ENCODE peak calls at places on chromosomes 5 and 9, in eight cellular contexts. R is stromal cell of bone marrow; A is smooth muscle cell of the brain vasculature; O is SW480; P is CD4-positive, CD25-positive, alpha-beta regulatory T cell; V is SHP77 treated with DMSO at 0.1 percent for 48 hours; E is NCI-H345; Y is NCI-H1105 treated with DMSO at 0.1 percent for 48 hours. C is an unnamed sample.

GRCh38 chr5:137621306-137621705 is 114.6 kb downstream of the KLHL3 start:
- DNase-seq in R (no peak), A (no peak), O (no peak), P (no peak), V (no peak), E (no peak), Y (no peak), C (no peak)

GRCh38 chr9:133141833-133142594 is 21.0 kb upstream of the RALGDS start:
- DNase-seq in R (no peak), A (no peak), O (no peak), P (peak), V (no peak), E (no peak), Y (no peak), C (peak)

GRCh38 chr9:82130331-82131042 is 141.9 kb downstream of the SPATA31D1 start:
- DNase-seq in R (no peak), A (no peak), O (no peak), P (no peak), V (no peak), E (no peak), Y (no peak), C (no peak)

GRCh38 chr5:161342886-161343285 is 203.6 kb downstream of the GABRB2 start:
- DNase-seq in R (no peak), A (no peak), O (no peak), P (no peak), V (no peak), E (no peak), Y (no peak), C (no peak)

GRCh38 chr5:138180183-138180782 is 1.4 kb downstream of the KIF20A start:
- DNase-seq in R (peak), A (no peak), O (peak), P (peak), V (peak), E (peak), Y (peak), C (no peak)

GRCh38 chr5:398475-399295 is 44.3 kb upstream of the EXOC3 start:
- DNase-seq in R (no peak), A (no peak), O (peak), P (peak), V (no peak), E (peak), Y (no peak), C (no peak)

GRCh38 chr5:40171971-40172370 is 507.7 kb upstream of the PTGER4 start:
- DNase-seq in R (peak), A (no peak), O (no peak), P (no peak), V (no peak), E (no peak), Y (no peak), C (no peak)

GRCh38 chr9:114034176-114034575 is 43.9 kb downstream of the AMBP start:
- DNase-seq in R (no peak), A (no peak), O (no peak), P (no peak), V (no peak), E (no peak), Y (no peak), C (no peak)

GRCh38 chr5:9667906-9668305 is 37.8 kb upstream of the TAS2R1 start:
- DNase-seq in R (no peak), A (no peak), O (no peak), P (no peak), V (no peak), E (no peak), Y (no peak), C (no peak)

GRCh38 chr5:150062523-150062922 is 23.8 kb downstream of the CSF1R start:
- DNase-seq in R (no peak), A (no peak), O (no peak), P (no peak), V (no peak), E (no peak), Y (no peak), C (no peak)

GRCh38 chr5:11182441-11183080 is 421.5 kb upstream of the DAP start:
- DNase-seq in R (peak), A (no peak), O (peak), P (peak), V (peak), E (peak), Y (peak), C (no peak)

GRCh38 chr5:108670591-108671335 is 76.9 kb upstream of the FER start:
- DNase-seq in R (no peak), A (no peak), O (peak), P (no peak), V (no peak), E (no peak), Y (no peak), C (no peak)

GRCh38 chr9:128034821-128035764 is 32.0 kb downstream of the NAIF1 start:
- DNase-seq in R (peak), A (peak), O (peak), P (peak), V (peak), E (peak), Y (peak), C (peak)